ENCODE peak calls at places on chromosomes 2 and 18, in four cellular contexts. M, I, T and U are unnamed samples.
A peak's percentile ranks its signal among the peaks of the same experiment; 100 is the strongest.

GRCh38 chr2:65081232-65081685 is 25.0 kb downstream of the CEP68 start:
- DNase-seq in M (no peak), T (no peak), I (no peak), U (no peak)

GRCh38 chr2:63424329-63425078 is 163.8 kb downstream of the WDPCP start:
- DNase-seq in T (no peak), M (peak; percentile 48), I (peak; percentile 9), U (no peak)

GRCh38 chr2:169047253-169048250 is 16.4 kb upstream of the ABCB11 start:
- DNase-seq in I (no peak), T (no peak), M (no peak), U (no peak)

GRCh38 chr18:24273596-24273995 is 124.0 kb downstream of the OSBPL1A start:
- DNase-seq in T (no peak), I (no peak), M (no peak), U (no peak)

GRCh38 chr2:37837576-37838335 is 87.3 kb upstream of the RMDN2 start:
- DNase-seq in I (peak; percentile 55), M (no peak), T (no peak), U (no peak)

GRCh38 chr2:72150961-72151356 is 3.3 kb upstream of the CYP26B1 start:
- DNase-seq in I (no peak), M (peak; percentile 48), T (peak; percentile 10), U (no peak)

GRCh38 chr2:46075848-46076247 is 221.4 kb upstream of the EPAS1 start:
- DNase-seq in T (no peak), M (no peak), I (no peak), U (no peak)

GRCh38 chr2:10947005-10947440 is 35.3 kb downstream of the KCNF1 start:
- DNase-seq in I (peak; percentile 52), T (no peak), M (no peak), U (no peak)